ENCODE peak calls at places on chromosomes 5 and 9, in five cellular contexts. R, L, F, W and G are unnamed samples.
A peak's percentile ranks its signal among the peaks of the same experiment; 100 is the strongest.

GRCh38 chr9:112028242-112029221 is 131.9 kb downstream of the UGCG start:
- DNase-seq in R (no peak), L (no peak), F (no peak), W (no peak), G (no peak)

GRCh38 chr9:93062364-93062763 is 3.9 kb downstream of the SUSD3 start:
- DNase-seq in R (peak; percentile 87), L (no peak), F (no peak), W (no peak), G (peak; percentile 55)

GRCh38 chr9:129576546-129577543 is 44.1 kb downstream of the C9orf50 start:
- DNase-seq in R (no peak), L (peak; percentile 74), F (no peak), W (peak; percentile 44), G (peak; percentile 85)

GRCh38 chr5:1524481-1524798 is 680 bp upstream of the LPCAT1 start:
- DNase-seq in R (no peak), L (no peak), F (no peak), W (no peak), G (no peak)

GRCh38 chr9:29290519-29290918 is 1717.2 kb upstream of the C9orf72 start:
- DNase-seq in R (no peak), L (no peak), F (no peak), W (no peak), G (no peak)

GRCh38 chr5:1910081-1910760 is 27.5 kb upstream of the IRX4 start:
- DNase-seq in R (no peak), L (no peak), F (no peak), W (no peak), G (no peak)

GRCh38 chr9:136110082-136111061 is 8.3 kb downstream of the TMEM250 start:
- DNase-seq in R (no peak), L (peak; percentile 15), F (no peak), W (peak; percentile 73), G (peak; percentile 93)

GRCh38 chr5:8600843-8601242 is 731.9 kb downstream of the MTRR start:
- DNase-seq in R (no peak), L (no peak), F (no peak), W (peak; percentile 40), G (no peak)

GRCh38 chr9:117649126-117649525 is 55.1 kb upstream of the TLR4 start:
- DNase-seq in R (no peak), L (no peak), F (no peak), W (no peak), G (no peak)

GRCh38 chr5:103800728-103801127 is 238.1 kb upstream of the NUDT12 start:
- DNase-seq in R (no peak), L (peak; percentile 0), F (no peak), W (no peak), G (no peak)

GRCh38 chr9:134177624-134178393 is 13.4 kb upstream of the RNU6ATAC start:
- DNase-seq in R (no peak), L (no peak), F (no peak), W (no peak), G (peak; percentile 68)

GRCh38 chr9:2567922-2568321 is 53.7 kb upstream of the VLDLR start:
- DNase-seq in R (no peak), L (no peak), F (no peak), W (no peak), G (no peak)

DNA sequence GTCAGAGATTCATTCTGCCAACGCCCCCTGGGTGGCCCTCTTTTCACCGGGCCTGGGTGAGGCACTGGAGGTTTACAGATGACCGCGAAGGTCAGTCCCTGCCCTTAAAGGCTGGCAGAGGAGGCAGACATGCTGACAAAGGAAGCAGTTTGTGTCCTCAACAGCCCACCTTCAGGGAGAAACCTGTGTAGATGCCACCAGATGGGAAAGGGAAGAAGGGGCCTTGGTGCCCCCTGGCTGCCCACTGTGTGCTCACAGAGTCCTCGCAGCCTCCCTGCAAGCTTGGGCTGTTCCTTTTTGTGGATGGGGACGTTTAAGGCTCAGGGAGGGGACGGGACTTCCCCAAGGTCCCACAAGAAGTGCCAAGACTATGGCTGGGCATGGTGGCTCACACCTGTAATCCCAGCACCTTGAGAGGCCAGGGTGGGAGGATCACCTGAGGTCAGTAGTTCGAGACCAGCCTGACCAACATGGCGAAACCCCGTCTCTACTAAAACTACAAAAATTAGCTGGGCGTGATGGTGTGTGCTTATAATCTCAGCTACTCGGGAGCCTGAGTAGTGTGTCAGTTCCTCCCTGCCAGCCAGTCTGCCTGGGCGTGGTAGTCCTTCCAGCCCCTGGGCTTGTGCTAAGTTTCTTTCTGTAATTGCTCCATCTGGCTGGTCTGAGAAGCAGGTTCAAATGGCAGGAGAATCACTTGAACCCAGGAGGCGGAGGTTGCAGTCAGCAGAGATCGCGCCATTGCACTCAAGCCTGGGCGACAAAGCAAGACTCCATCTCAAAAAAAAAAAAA is 36.2 kb downstream of the NEK6 start:
- DNase-seq in R (peak; percentile 60), L (no peak), F (peak; percentile 38), W (peak; percentile 65), G (peak; percentile 90)
- H3K4me2 ChIP-seq in R (no peak overlapping the region), L (no peak overlapping the region), F (no peak overlapping the region), W (no peak overlapping the region), G (no peak overlapping the region)

GRCh38 chr9:77933019-77933418 is 98.6 kb downstream of the GNAQ start:
- DNase-seq in R (no peak), L (peak; percentile 28), F (peak; percentile 37), W (no peak), G (no peak)

GRCh38 chr9:77922587-77922986 is 109.0 kb downstream of the GNAQ start:
- DNase-seq in R (no peak), L (no peak), F (no peak), W (no peak), G (no peak)

GRCh38 chr9:77926314-77926959 is 105.2 kb downstream of the GNAQ start:
- DNase-seq in R (no peak), L (peak; percentile 76), F (no peak), W (no peak), G (no peak)

GRCh38 chr9:77929942-77930341 is 101.7 kb downstream of the GNAQ start:
- DNase-seq in R (no peak), L (no peak), F (no peak), W (no peak), G (no peak)

GRCh38 chr9:77927265-77927664 is 104.3 kb downstream of the GNAQ start:
- DNase-seq in R (no peak), L (peak; percentile 45), F (no peak), W (no peak), G (no peak)
- H3K4me1 ChIP-seq in R (no peaks in the 10 kb centered on the region), L (peaks cover 7% of the 10 kb centered on the region), F (peaks cover 20% of the 10 kb centered on the region), W (peaks cover 7% of the 10 kb centered on the region), G (peaks cover 32% of the 10 kb centered on the region)

DNA sequence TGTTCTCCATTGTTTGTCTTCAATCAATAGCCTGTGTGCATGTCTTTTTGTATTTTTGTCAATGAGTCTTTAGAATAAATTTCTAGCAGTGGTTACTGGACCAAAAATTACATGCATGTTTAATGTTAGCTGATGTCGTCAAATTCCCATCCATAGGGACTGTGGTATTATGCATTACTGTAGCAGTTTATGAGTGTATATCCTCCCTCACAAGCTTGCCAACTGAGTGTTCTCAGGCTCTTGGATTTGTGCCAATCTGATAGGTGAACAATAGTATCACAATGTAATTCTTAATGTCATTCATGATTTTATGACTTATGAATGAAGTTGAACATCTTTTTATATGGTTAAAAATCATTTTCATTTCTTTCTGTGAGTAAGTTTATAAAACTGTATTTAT is 13.0 kb downstream of the SNX24 start:
- DNase-seq in R (no peak), L (no peak), F (no peak), W (no peak), G (no peak)
- H3K4me2 ChIP-seq in R (no peak overlapping the region), L (no peak overlapping the region), F (no peak overlapping the region), W (no peak overlapping the region), G (no peak overlapping the region)

GRCh38 chr5:149645725-149646124 is 64.4 kb downstream of the ARHGEF37 start:
- DNase-seq in R (peak; percentile 62), L (no peak), F (no peak), W (no peak), G (no peak)

GRCh38 chr5:149643781-149644180 is 62.5 kb downstream of the ARHGEF37 start:
- DNase-seq in R (no peak), L (no peak), F (no peak), W (no peak), G (no peak)

GRCh38 chr5:149646564-149646963 is 65.3 kb downstream of the ARHGEF37 start:
- DNase-seq in R (peak; percentile 83), L (peak; percentile 21), F (no peak), W (no peak), G (no peak)

GRCh38 chr5:149644629-149645028 is 63.3 kb downstream of the ARHGEF37 start:
- DNase-seq in R (no peak), L (no peak), F (no peak), W (no peak), G (no peak)

DNA sequence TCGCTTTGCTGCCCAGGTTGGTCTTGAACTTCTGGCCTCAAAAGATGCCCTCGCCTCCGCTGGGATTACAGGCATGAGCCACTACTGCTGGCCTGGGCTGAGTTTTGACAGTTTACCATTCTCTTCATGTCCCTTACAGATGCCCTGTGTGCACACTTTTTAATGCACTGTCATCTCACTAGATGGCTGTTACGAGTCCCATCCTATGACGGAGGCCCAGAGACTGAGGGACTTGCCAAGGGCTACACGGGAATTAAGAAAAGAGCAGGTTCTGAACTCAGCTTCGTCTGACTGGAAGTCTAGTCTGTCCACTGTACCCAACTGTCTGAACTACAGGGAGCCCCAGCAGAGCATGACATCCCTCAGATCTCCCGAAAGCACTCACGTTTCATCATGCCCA is 63.9 kb downstream of the ARHGEF37 start:
- DNase-seq in R (peak; percentile 35), L (no peak), F (no peak), W (no peak), G (no peak)
- H3K4me1 ChIP-seq in R (peaks cover 62% of the 10 kb centered on the region), L (no peaks in the 10 kb centered on the region), F (no peaks in the 10 kb centered on the region), W (no peaks in the 10 kb centered on the region), G (no peaks in the 10 kb centered on the region)

GRCh38 chr5:115963566-115963965 is 1.3 kb downstream of the LVRN start:
- DNase-seq in R (no peak), L (no peak), F (no peak), W (peak; percentile 33), G (no peak)
- H3K4me2 ChIP-seq in R (no peak overlapping the region), L (no peak overlapping the region), F (no peak overlapping the region), W (no peak overlapping the region), G (no peak overlapping the region)

DNA sequence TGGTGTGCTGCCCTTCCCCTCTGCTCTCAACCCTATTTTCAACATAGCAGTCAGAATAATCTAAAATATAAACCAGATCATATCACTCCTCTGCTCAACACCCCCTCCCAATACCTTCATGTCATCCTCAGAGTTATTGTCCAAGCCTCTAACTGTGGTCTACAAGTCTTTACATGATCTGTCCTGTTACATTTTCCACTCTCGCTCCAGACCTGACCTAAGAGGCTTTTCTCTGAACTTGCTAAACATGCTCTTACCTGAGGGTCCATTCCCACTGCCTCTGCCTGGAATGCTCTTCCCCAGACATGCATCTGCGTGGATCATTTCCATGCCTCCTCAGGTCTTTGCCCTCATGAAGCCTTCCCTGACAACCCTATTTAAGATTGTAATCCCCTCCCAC is 12.0 kb downstream of the NIPSNAP3B start:
- DNase-seq in R (no peak), L (no peak), F (no peak), W (no peak), G (no peak)
- H3K4me1 ChIP-seq in R (peaks cover 67% of the 10 kb centered on the region), L (no peaks in the 10 kb centered on the region), F (no peaks in the 10 kb centered on the region), W (no peaks in the 10 kb centered on the region), G (peaks cover 17% of the 10 kb centered on the region)

GRCh38 chr9:95833549-95834178 is 41.8 kb upstream of the ERCC6L2 start:
- DNase-seq in R (no peak), L (no peak), F (no peak), W (no peak), G (no peak)

GRCh38 chr9:95831810-95832209 is 43.7 kb upstream of the ERCC6L2 start:
- DNase-seq in R (no peak), L (no peak), F (no peak), W (no peak), G (no peak)

GRCh38 chr9:95826183-95826838 is 49.2 kb upstream of the ERCC6L2 start:
- DNase-seq in R (no peak), L (peak; percentile 31), F (no peak), W (no peak), G (no peak)

GRCh38 chr9:95834281-95834907 is 41.1 kb upstream of the ERCC6L2 start:
- DNase-seq in R (no peak), L (peak; percentile 61), F (no peak), W (peak; percentile 28), G (no peak)

GRCh38 chr9:95830768-95831167 is 44.7 kb upstream of the ERCC6L2 start:
- DNase-seq in R (no peak), L (no peak), F (no peak), W (no peak), G (no peak)
- H3K4me2 ChIP-seq in R (no peak overlapping the region), L (no peak overlapping the region), F (no peak overlapping the region), W (no peak overlapping the region), G (no peak overlapping the region)